ENCODE peak calls at places on chromosome 15, in six cellular contexts. O is adrenal gland, D is uterus, L is HepG2, E is breast epithelium, Q is IMR-90. K is an unnamed sample. For H3K36me3 and H3K4me1, the result is how much of the 10 kb centered on the place peaks cover.

GRCh38 chr15:33211409-33211808 is 16.9 kb upstream of the FMN1 start:
- DNase-seq in O (peak), D (no peak), L (no peak), E (peak), Q (no peak), K (peak)

GRCh38 chr15:44034933-44035624 is 160.0 kb downstream of the FRMD5 start:
- DNase-seq in O (peak), D (no peak), L (no peak), E (no peak), Q (peak), K (peak)

GRCh38 chr15:33068531-33068990 is 126.0 kb downstream of the FMN1 start:
- DNase-seq in O (no peak), D (no peak), L (peak), E (peak), Q (no peak), K (peak)

GRCh38 chr15:52179278-52180195 is 11.7 kb downstream of the GNB5 start:
- DNase-seq in O (peak), D (peak), L (peak), E (peak), Q (peak), K (peak)

GRCh38 chr15:25682349-25682748 is 180.8 kb downstream of the ATP10A start:
- DNase-seq in O (no peak), D (peak), L (no peak), E (peak), Q (no peak), K (peak)

GRCh38 chr15:66780973-66781718 is 79.1 kb downstream of the SMAD6 start:
- DNase-seq in O (no peak), D (no peak), L (no peak), E (no peak), Q (no peak), K (no peak)

GRCh38 chr15:58515807-58516206 is 84.0 kb downstream of the LIPC start:
- DNase-seq in O (peak), D (no peak), L (no peak), E (no peak), Q (no peak), K (no peak)

GRCh38 chr15:78679089-78679511 is 38.1 kb upstream of the CHRNB4 start:
- DNase-seq in O (no peak), D (no peak), L (no peak), E (no peak), Q (no peak), K (no peak)

DNA sequence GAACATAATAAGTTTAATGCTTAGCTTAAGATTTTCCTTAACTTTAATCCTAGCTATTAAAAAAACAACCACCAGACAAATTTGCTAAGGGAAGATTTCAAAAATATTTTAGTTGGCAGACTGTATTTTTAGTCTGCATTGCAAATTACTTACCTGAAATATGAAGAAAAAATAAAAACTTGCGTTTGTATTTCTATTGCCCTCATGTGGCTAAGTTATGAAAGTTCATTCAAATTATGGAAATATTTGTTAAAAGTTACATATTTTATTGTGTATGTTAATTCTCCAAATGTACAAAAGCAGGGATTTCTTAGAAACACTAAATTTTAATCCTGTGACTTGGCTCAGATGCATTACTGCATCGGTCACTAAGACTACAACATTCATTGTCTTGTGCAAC is 15.0 kb downstream of the GTF2A2 start:
- DNase-seq in O (no peak), D (no peak), L (no peak), E (no peak), Q (no peak), K (no peak)
- H3K36me3 ChIP-seq in O (under half), D (under half), L (under half), E (under half), Q (under half), K (under half)

GRCh38 chr15:96337354-96337990 is 7.0 kb downstream of the NR2F2 start:
- DNase-seq in O (no peak), D (no peak), L (peak), E (no peak), Q (no peak), K (no peak)
- H3K4me1 ChIP-seq in O (under half), D (under half), L (under half), E (under half), Q (under half), K (under half)

DNA sequence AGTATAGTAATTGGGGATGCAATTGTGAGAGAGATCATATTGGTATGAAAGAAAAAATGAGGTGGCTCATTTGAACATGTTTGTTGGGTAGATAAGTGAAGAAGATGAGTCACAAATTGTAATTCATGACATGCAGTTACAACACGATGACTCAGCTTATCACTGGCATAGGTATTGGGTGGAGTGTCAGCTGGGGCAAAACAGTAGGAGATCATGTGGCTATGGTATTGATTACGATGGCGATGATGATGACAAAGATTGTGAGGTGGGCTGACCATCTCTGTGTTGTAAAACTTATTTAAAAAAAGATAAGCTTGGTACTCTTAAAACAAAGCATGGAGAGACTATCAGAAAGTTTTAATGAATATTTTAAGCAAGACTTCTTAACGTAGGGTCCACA is 11.6 kb upstream of the DPH6 start:
- DNase-seq in O (no peak), D (no peak), L (peak), E (no peak), Q (peak), K (no peak)
- TF ChIP-seq POLR2A in O (no peak), D (no peak), L (no peak), E (no peak), Q (no peak), K (no peak)

GRCh38 chr15:85727068-85727467 is 67.7 kb downstream of the KLHL25 start:
- DNase-seq in O (no peak), D (no peak), L (no peak), E (no peak), Q (no peak), K (no peak)

GRCh38 chr15:85726446-85726845 is 68.3 kb downstream of the KLHL25 start:
- DNase-seq in O (no peak), D (no peak), L (no peak), E (no peak), Q (no peak), K (no peak)

GRCh38 chr15:85725019-85725418 is 69.7 kb downstream of the KLHL25 start:
- DNase-seq in O (no peak), D (no peak), L (no peak), E (no peak), Q (no peak), K (peak)

GRCh38 chr15:85723960-85724945 is 70.5 kb downstream of the KLHL25 start:
- DNase-seq in O (no peak), D (no peak), L (no peak), E (no peak), Q (no peak), K (no peak)

DNA sequence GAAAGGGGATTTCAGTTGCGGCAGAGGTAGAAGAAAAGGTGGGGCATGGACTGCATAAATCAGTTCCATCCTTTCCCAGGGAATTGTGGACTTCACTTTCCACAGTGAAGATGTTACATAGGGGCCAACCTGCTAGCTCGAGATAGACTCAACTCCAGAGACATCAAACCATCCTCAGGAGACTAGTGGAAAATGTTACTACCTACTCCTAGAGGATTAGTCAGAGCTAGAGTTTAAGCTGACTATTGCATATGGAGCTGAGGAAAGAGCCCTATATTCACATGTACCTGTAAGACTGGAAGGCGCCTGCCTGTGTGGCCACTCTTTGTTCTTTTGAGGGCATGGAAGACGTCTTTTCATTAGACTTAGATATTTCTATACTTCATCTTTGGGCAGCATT is 69.2 kb downstream of the KLHL25 start:
- DNase-seq in O (no peak), D (no peak), L (no peak), E (no peak), Q (no peak), K (no peak)
- H3K36me3 ChIP-seq in O (half or more), D (under half), L (under half), E (under half), Q (under half), K (half or more)